ENCODE peak calls at places on chromosomes 6 and 20, in four cellular contexts. J is GM12878, A is HepG2, D is K562. S is an unnamed sample.

GRCh38 chr20:47885909-47886453 is 100.7 kb upstream of the SULF2 start:
- DNase-seq in J (no peak), A (no peak), D (no peak), S (no peak)

GRCh38 chr20:38893485-38894090 is 32.6 kb upstream of the FAM83D start:
- DNase-seq in J (peak), A (peak), D (peak), S (peak)

GRCh38 chr6:52839124-52840055 is 1.2 kb downstream of the GSTA5 start:
- DNase-seq in A (peak), D (peak), J (no peak), S (peak)

GRCh38 chr20:63682384-63683139 is 13.9 kb upstream of the TNFRSF6B start:
- DNase-seq in A (peak), J (no peak), D (no peak), S (no peak)

GRCh38 chr20:62010551-62011402 is 54.9 kb downstream of the TAF4 start:
- DNase-seq in D (peak), J (peak), A (peak), S (peak)

GRCh38 chr20:46283426-46283825 is 24.9 kb downstream of the CDH22 start:
- DNase-seq in A (no peak), J (no peak), D (no peak), S (no peak)

GRCh38 chr6:11789754-11790153 is 11.2 kb upstream of the ADTRP start:
- DNase-seq in D (no peak), A (no peak), J (no peak), S (no peak)

GRCh38 chr20:32536861-32537656 is 48.1 kb downstream of the NOL4L start:
- DNase-seq in J (no peak), A (no peak), D (no peak), S (peak)

GRCh38 chr20:61497029-61497627 is 245.1 kb downstream of the CDH4 start:
- DNase-seq in A (no peak), D (no peak), J (no peak), S (no peak)

GRCh38 chr6:16759181-16759645 is 2.0 kb downstream of the ATXN1 start:
- DNase-seq in D (no peak), A (no peak), J (no peak), S (no peak)

GRCh38 chr6:146905313-146905712 is 298.9 kb upstream of the STXBP5 start:
- DNase-seq in A (peak), J (no peak), D (no peak), S (no peak)

GRCh38 chr6:167341665-167342655 is 17.1 kb downstream of the TTLL2 start:
- DNase-seq in A (peak), D (no peak), J (no peak), S (no peak)

GRCh38 chr20:57414867-57415592 is 23.8 kb downstream of the RBM38 start:
- DNase-seq in A (no peak), J (no peak), D (peak), S (no peak)

GRCh38 chr20:57417051-57417689 is 26.0 kb downstream of the RBM38 start:
- DNase-seq in J (no peak), A (no peak), D (no peak), S (no peak)

GRCh38 chr20:57416296-57417022 is 25.3 kb downstream of the RBM38 start:
- DNase-seq in D (no peak), J (no peak), A (no peak), S (no peak)

GRCh38 chr20:57413990-57414389 is 22.8 kb downstream of the RBM38 start:
- DNase-seq in J (no peak), A (no peak), D (no peak), S (no peak)

DNA sequence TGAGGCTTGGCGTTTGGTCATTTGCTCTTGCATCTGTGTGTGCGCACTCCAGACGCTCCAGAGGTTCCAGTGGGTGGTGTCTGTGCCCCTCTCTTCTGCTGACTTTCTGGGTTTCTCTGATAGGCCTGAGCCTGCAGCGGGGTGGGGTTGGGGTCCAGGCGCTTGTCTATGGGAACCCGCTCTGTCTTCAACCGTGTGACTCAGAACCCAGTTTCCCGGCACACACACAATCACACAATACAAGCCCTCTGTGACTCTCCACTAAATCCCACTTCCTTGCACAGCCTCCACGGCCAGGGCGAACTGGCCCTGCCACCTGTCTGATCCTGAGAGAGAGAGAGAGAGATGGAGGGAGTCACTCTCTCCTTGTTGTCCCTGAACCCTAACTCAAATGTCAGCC is 24.6 kb downstream of the RBM38 start:
- DNase-seq in A (no peak), J (no peak), D (peak), S (no peak)
- TF ChIP-seq ATF3 in A (no peak), J (no peak), D (no peak), S (no peak)

GRCh38 chr6:87860902-87861301 is 158.9 kb upstream of the AKIRIN2 start:
- DNase-seq in A (no peak), J (no peak), D (no peak), S (no peak)

GRCh38 chr6:87858440-87858839 is 156.4 kb upstream of the AKIRIN2 start:
- DNase-seq in J (no peak), D (no peak), A (no peak), S (no peak)
- TF ChIP-seq ESRRA in J (no peak), D (no peak), A (no peak), S (no peak)

GRCh38 chr6:148146717-148147116 is 195.9 kb upstream of the SASH1 start:
- DNase-seq in A (no peak), J (no peak), D (no peak), S (no peak)
- TF ChIP-seq ATF3 in A (no peak), J (no peak), D (no peak), S (no peak)

DNA sequence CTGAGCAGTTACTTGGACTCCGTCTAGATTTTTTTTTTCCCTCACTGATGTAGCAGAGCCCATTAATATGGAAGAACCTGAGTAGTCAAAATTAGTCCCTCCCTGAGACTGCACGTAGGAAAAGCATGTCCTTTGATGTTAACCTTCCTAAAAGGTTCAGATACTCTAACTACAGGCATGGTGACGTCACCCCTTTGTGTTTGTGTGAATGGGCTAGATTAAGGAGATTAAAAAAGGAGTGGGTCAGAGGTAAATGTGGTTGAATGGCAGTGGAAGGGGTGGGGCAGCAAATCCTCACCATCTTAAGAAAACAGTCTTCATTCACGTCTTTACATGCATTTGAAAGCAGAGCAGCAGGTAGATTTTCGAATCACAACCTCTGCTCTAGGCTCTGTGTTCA is 521.1 kb downstream of the TFAP2B start:
- DNase-seq in A (no peak), D (no peak), J (no peak), S (no peak)
- TF ChIP-seq ESRRA in A (no peak), D (no peak), J (no peak), S (no peak)

GRCh38 chr6:14276667-14277404 is 159.3 kb downstream of the CD83 start:
- DNase-seq in A (no peak), J (peak), D (no peak), S (no peak)

GRCh38 chr6:14274016-14274415 is 156.4 kb downstream of the CD83 start:
- DNase-seq in J (no peak), A (no peak), D (no peak), S (no peak)

GRCh38 chr6:14274552-14275492 is 157.2 kb downstream of the CD83 start:
- DNase-seq in A (no peak), J (no peak), D (no peak), S (no peak)

GRCh38 chr6:14276066-14276465 is 158.5 kb downstream of the CD83 start:
- DNase-seq in J (no peak), A (no peak), D (no peak), S (no peak)

GRCh38 chr6:14275493-14275851 is 157.9 kb downstream of the CD83 start:
- DNase-seq in A (no peak), D (no peak), J (no peak), S (no peak)
- TF ChIP-seq ATF3 in A (no peak), D (no peak), J (no peak), S (no peak)

GRCh38 chr6:150212745-150213144 is 69.9 kb downstream of the PPP1R14C start:
- DNase-seq in D (no peak), A (no peak), J (no peak), S (no peak)
- TF ChIP-seq ESRRA in D (peak), A (no peak), J (no peak), S (no peak)

DNA sequence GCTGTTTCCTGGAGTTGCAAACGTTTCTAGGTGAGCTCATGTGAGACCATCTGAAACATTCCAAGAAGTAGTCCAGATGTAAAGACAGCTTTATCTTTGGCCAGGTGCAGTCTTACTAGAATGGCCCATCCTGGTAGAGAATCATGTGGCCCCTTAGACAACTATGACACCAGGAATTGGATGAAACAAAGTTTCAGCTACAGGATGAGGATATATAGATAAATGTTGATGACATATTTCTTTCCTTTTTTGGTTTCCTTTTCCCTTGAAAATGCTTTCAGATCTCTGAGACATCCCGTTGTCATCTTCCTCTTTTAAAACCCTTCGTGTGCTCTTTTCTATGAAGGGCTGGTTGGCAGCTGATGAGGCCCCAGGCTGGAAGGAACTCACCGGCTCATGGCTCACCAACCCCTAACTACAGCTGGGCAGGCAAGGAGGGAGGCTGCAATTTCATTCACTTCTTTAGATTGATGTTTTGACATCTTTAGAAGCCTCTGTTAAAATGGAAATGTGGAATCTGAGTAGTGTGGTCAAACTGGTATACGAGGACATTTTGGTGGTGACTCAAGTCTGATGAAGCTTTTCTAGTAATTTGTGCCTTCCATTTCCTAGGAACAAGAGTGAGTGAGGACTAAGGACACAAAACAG is 167.9 kb upstream of the TNFAIP3 start:
- DNase-seq in A (no peak), J (no peak), D (no peak), S (no peak)
- TF ChIP-seq ATF3 in A (no peak), J (no peak), D (no peak), S (no peak)

GRCh38 chr20:9280654-9281053 is 211.8 kb downstream of the PLCB4 start:
- DNase-seq in A (no peak), J (no peak), D (no peak), S (no peak)

GRCh38 chr20:9276964-9277363 is 208.1 kb downstream of the PLCB4 start:
- DNase-seq in A (no peak), D (no peak), J (no peak), S (no peak)

GRCh38 chr20:9285617-9286016 is 216.7 kb downstream of the PLCB4 start:
- DNase-seq in D (no peak), J (no peak), A (peak), S (no peak)

GRCh38 chr20:9281770-9282169 is 212.9 kb downstream of the PLCB4 start:
- DNase-seq in A (no peak), J (no peak), D (no peak), S (no peak)

DNA sequence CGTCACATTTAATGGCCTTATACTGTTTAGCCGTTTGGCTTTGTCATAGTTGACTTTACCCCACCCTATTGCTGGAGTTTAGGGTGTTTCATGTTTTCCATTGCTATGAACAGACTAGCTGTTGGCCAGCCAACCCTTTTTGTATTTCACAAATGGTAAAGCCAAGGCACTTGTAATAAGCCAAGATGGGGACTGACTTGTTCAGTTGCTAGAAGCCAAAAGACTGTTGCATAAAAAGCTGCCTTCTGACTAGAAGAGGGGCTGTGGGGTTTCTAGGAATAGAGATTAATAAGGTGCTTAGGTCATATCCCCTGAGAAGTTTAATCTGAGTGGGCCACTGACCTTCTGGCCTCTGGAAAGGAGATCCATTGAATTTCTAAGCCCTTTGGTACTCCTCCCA is 211.0 kb downstream of the PLCB4 start:
- DNase-seq in D (no peak), J (no peak), A (no peak), S (no peak)
- TF ChIP-seq ESRRA in D (no peak), J (no peak), A (no peak), S (no peak)

DNA sequence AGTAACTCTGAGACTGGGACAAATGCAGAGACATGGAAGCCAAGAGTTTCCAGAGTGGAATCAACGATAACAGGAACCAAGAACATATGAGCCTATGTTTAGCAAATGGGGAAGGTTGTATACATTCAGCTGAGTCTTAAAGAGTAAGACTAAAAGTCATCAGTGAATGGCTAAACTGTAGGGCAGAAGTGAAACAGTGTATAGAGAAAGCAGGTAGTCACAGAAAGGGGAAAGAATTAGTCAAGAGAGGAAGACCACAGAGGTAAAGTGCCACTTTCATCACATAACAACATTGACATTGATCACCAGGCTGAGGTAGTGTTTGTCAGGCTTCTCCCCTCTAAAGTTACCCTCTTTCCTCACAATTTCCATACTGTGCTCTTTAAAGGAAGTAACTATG is 306.5 kb upstream of the SPTLC3 start:
- DNase-seq in D (no peak), A (no peak), J (no peak), S (no peak)
- TF ChIP-seq ATF3 in D (no peak), A (no peak), J (no peak), S (no peak)